ENCODE peak calls at places on chromosomes 2 and 18, in nine cellular contexts. E, V, W, N, U, C, Q, T and R are unnamed samples.

GRCh38 chr2:221649045-221649444 is 76.9 kb upstream of the EPHA4 start:
- DNase-seq in E (peak; percentile 14), V (no peak), W (no peak), N (no peak), U (peak; percentile 59), C (no peak), Q (peak; percentile 13), T (no peak), R (peak; percentile 71)

GRCh38 chr2:203195331-203195730 is 43.5 kb upstream of the CYP20A1 start:
- DNase-seq in E (no peak), V (no peak), W (no peak), N (no peak), U (no peak), C (no peak), Q (no peak), T (no peak), R (no peak)

GRCh38 chr2:225725726-225726125 is 326.2 kb downstream of the NYAP2 start:
- DNase-seq in E (no peak), V (no peak), W (no peak), N (no peak), U (peak; percentile 37), C (no peak), Q (no peak), T (no peak), R (no peak)

GRCh38 chr18:3294435-3295080 is 32.6 kb downstream of the MYL12B start:
- DNase-seq in E (no peak), V (no peak), W (no peak), N (peak; percentile 50), U (no peak), C (no peak), Q (peak; percentile 10), T (no peak), R (no peak)

GRCh38 chr2:157334797-157335196 is 9.2 kb upstream of the ERMN start:
- DNase-seq in E (no peak), V (no peak), W (no peak), N (no peak), U (no peak), C (no peak), Q (no peak), T (no peak), R (no peak)

GRCh38 chr2:225994748-225995405 is 595.4 kb downstream of the NYAP2 start:
- DNase-seq in E (peak; percentile 13), V (no peak), W (no peak), N (no peak), U (no peak), C (no peak), Q (no peak), T (no peak), R (no peak)

GRCh38 chr2:9821805-9822445 is 21.3 kb upstream of the TAF1B start:
- DNase-seq in E (no peak), V (peak; percentile 34), W (no peak), N (no peak), U (no peak), C (no peak), Q (no peak), T (no peak), R (no peak)

GRCh38 chr18:33837191-33837590 is 259.2 kb downstream of the ASXL3 start:
- DNase-seq in E (no peak), V (no peak), W (no peak), N (no peak), U (peak; percentile 78), C (no peak), Q (no peak), T (no peak), R (no peak)

GRCh38 chr2:46144133-46144800 is 152.9 kb upstream of the EPAS1 start:
- DNase-seq in E (no peak), V (no peak), W (no peak), N (no peak), U (no peak), C (no peak), Q (no peak), T (no peak), R (no peak)